ENCODE peak calls at places on chromosomes 6 and 20, in five cellular contexts. T is mesendoderm, Y is H1, W is IMR-90, B is neuronal stem cell. M is an unnamed sample.

GRCh38 chr20:4135385-4136077 is 120.2 kb upstream of the RNF24 start:
- DNase-seq in T (peak; percentile 97), Y (peak; percentile 39), W (peak; percentile 99), B (no peak), M (peak; percentile 100)

GRCh38 chr20:53642196-53643030 is 48.8 kb upstream of the ZNF217 start:
- DNase-seq in T (peak; percentile 56), Y (no peak), W (peak; percentile 50), B (no peak), M (peak; percentile 88)

GRCh38 chr20:2006452-2007381 is 12.9 kb upstream of the PDYN start:
- DNase-seq in T (peak; percentile 50), Y (no peak), W (peak; percentile 30), B (peak; percentile 61), M (peak; percentile 43)

GRCh38 chr6:38522322-38522721 is 117.4 kb downstream of the BTBD9 start:
- DNase-seq in T (no peak), Y (no peak), W (peak; percentile 88), B (no peak), M (peak; percentile 45)

GRCh38 chr6:26065952-26066380 is 21.3 kb upstream of the HFE start:
- DNase-seq in T (peak; percentile 83), Y (no peak), W (peak; percentile 82), B (peak; percentile 66), M (peak; percentile 86)

GRCh38 chr6:112879920-112880413 is 532.8 kb downstream of the RFPL4B start:
- DNase-seq in T (peak; percentile 44), Y (peak; percentile 81), W (no peak), B (no peak), M (peak; percentile 17)

GRCh38 chr6:89433637-89434499 is 916 bp downstream of the ANKRD6 start:
- DNase-seq in T (peak; percentile 86), Y (no peak), W (no peak), B (no peak), M (no peak)

GRCh38 chr6:7532821-7533220 is 8.7 kb upstream of the DSP start:
- DNase-seq in T (peak; percentile 65), Y (no peak), W (no peak), B (no peak), M (no peak)

GRCh38 chr6:125598422-125598821 is 151.0 kb upstream of the HEY2 start:
- DNase-seq in T (peak; percentile 20), Y (no peak), W (peak; percentile 76), B (no peak), M (peak; percentile 86)

GRCh38 chr6:133136177-133136896 is 104.8 kb upstream of the EYA4 start:
- DNase-seq in T (no peak), Y (no peak), W (no peak), B (no peak), M (no peak)

GRCh38 chr6:43096451-43097097 is 20.5 kb downstream of the PTK7 start:
- DNase-seq in T (peak; percentile 79), Y (no peak), W (peak; percentile 81), B (no peak), M (peak; percentile 68)

GRCh38 chr6:21402368-21402767 is 191.2 kb upstream of the SOX4 start:
- DNase-seq in T (no peak), Y (no peak), W (peak; percentile 27), B (no peak), M (no peak)

GRCh38 chr20:40807094-40807623 is 118.1 kb upstream of the MAFB start:
- DNase-seq in T (no peak), Y (no peak), W (no peak), B (no peak), M (no peak)

GRCh38 chr6:112571486-112571885 is 224.4 kb downstream of the RFPL4B start:
- DNase-seq in T (no peak), Y (no peak), W (peak; percentile 72), B (no peak), M (no peak)

GRCh38 chr6:21003780-21004541 is 469.7 kb downstream of the CDKAL1 start:
- DNase-seq in T (no peak), Y (no peak), W (peak; percentile 89), B (no peak), M (no peak)

GRCh38 chr6:106789436-106790145 is 160.2 kb downstream of the QRSL1 start:
- DNase-seq in T (no peak), Y (no peak), W (no peak), B (no peak), M (peak; percentile 62)

GRCh38 chr6:106790146-106790770 is 160.9 kb downstream of the QRSL1 start:
- DNase-seq in T (no peak), Y (no peak), W (no peak), B (no peak), M (peak; percentile 48)

GRCh38 chr6:106790935-106791334 is 161.6 kb downstream of the QRSL1 start:
- DNase-seq in T (no peak), Y (no peak), W (no peak), B (no peak), M (no peak)

GRCh38 chr6:106788761-106789160 is 159.4 kb downstream of the QRSL1 start:
- DNase-seq in T (no peak), Y (no peak), W (no peak), B (no peak), M (no peak)

GRCh38 chr6:106787327-106788196 is 158.2 kb downstream of the QRSL1 start:
- DNase-seq in T (no peak), Y (no peak), W (no peak), B (no peak), M (no peak)
- H3K4me3 ChIP-seq in T (no peak overlapping the region), Y (no peak overlapping the region), W (no peak overlapping the region), B (no peak overlapping the region), M (no peak overlapping the region)

GRCh38 chr20:23926941-23927872 is 47.7 kb upstream of the CST5 start:
- DNase-seq in T (no peak), Y (no peak), W (no peak), B (no peak), M (no peak)
- H2BK15ac ChIP-seq in T (no peak overlapping the region), Y (no peak overlapping the region), W (no peak overlapping the region), B (no peak overlapping the region), M (no peak overlapping the region)

GRCh38 chr20:62733891-62734290 is 25.3 kb downstream of the NTSR1 start:
- DNase-seq in T (no peak), Y (no peak), W (no peak), B (no peak), M (no peak)
- H3K4me3 ChIP-seq in T (no peak overlapping the region), Y (no peak overlapping the region), W (no peak overlapping the region), B (no peak overlapping the region), M (no peak overlapping the region)

DNA sequence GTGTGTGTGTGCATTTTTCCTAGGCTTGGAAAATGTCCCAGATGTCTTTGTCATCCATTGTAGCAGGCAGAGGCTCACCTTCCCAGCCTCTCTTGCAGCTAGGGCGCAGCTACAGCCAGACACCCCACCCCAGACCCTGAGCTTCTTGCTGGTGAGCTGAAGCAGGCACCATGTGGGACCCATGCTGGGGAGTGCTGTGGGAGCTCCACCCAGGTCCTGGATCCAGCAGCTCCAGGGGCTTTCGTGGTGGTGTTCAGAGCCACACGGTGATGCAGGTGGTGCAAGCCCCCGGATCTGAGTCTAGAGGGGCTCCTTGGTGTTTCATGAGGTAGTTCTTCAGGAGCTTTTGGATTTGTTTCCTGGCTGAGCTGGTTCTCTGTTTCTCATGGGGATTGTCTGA is 56.0 kb upstream of the ZFP64 start:
- DNase-seq in T (no peak), Y (no peak), W (no peak), B (no peak), M (no peak)
- H2BK15ac ChIP-seq in T (no peak overlapping the region), Y (no peak overlapping the region), W (no peak overlapping the region), B (no peak overlapping the region), M (no peak overlapping the region)

DNA sequence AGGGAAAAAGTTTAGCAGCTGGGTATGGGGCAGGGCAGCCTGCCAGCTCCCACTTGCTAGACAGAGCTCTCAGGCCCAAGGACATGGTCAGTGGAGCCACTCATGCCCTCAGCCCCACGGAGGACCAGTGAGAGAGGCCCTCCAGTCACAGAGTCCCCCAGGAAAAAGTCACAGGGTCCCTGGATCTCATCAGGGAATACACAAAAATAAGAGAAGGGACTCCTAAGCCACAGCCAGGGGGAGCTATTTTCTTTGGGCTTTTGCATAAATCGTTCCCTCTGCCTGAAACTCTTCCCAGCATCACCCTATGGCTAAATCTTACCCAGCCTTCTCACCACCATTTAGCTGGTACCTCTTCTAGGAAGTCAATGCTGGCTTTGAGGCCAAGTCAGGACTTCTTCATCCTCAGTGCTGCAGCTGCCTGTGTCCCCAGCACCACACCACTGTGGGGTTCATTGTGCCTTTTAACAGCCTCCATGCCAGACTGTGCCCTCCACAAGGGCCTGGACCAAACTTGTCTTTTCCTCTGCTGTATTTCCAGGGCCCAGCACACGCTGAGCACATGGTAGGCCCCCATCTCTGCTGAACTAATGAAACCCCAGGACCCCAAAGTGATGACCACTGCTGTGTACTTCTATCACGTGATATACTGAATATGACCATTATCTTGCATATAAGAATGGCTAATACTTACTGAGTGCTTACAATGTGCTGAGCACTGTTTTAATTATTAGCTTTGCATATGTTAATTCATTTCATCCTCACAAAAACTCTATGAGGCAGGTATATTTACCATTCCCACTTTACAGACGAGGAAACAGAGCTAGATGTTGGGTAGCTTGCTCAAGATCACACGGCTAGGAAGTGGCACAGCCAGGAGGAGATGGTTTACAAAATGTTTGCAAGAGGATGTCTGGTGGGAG is 2.0 kb downstream of the ZNF335 start:
- DNase-seq in T (peak; percentile 87), Y (no peak), W (peak; percentile 64), B (peak; percentile 45), M (peak; percentile 74)
- H3K4me3 ChIP-seq in T (no peak overlapping the region), Y (no peak overlapping the region), W (no peak overlapping the region), B (no peak overlapping the region), M (peak overlapping the region; percentile 97)

M was measured in mesenchymal stem cell.